ENCODE peak calls at places on chromosomes 3 and 15, in ten cellular contexts. T is T-helper 9 cell; E is fibroblast of pulmonary artery; O is activated CD8-positive, alpha-beta memory T cell treated with anti-CD3 and anti-CD28 coated beads, Interleukin-2, amount 50 U/mL, for 48 hours; A is right lobe of liver; X is lung microvascular endothelial cell; L is Panc1; R is RWPE1; U is ureter; C is EL. F is an unnamed sample.

GRCh38 chr15:84947947-84948830 is 33.5 kb upstream of the PDE8A start:
- DNase-seq in T (no peak), E (peak), O (no peak), A (no peak), X (peak), L (no peak), R (peak), U (no peak), C (peak), F (peak)

GRCh38 chr15:34318277-34319079 is 19.1 kb downstream of the SLC12A6 start:
- DNase-seq in T (no peak), E (peak), O (no peak), A (peak), X (peak), L (no peak), R (peak), U (peak), C (peak), F (peak)

GRCh38 chr3:99246010-99246654 is 344.6 kb upstream of the DCBLD2 start:
- DNase-seq in T (no peak), E (peak), O (no peak), A (no peak), X (peak), L (no peak), R (peak), U (no peak), C (peak), F (no peak)

GRCh38 chr15:36301931-36302330 is 277.5 kb upstream of the CDIN1 start:
- DNase-seq in T (no peak), E (no peak), O (no peak), A (no peak), X (no peak), L (no peak), R (no peak), U (no peak), C (no peak), F (no peak)

GRCh38 chr15:45399381-45400212 is 21.3 kb upstream of the GATM start:
- DNase-seq in T (no peak), E (peak), O (no peak), A (no peak), X (peak), L (peak), R (peak), U (no peak), C (peak), F (no peak)

GRCh38 chr3:117887896-117888295 is 1146.8 kb downstream of the IGSF11 start:
- DNase-seq in T (no peak), E (no peak), O (no peak), A (no peak), X (no peak), L (no peak), R (no peak), U (no peak), C (peak), F (no peak)

GRCh38 chr3:5002174-5002870 is 23.1 kb downstream of the BHLHE40 start:
- DNase-seq in T (peak), E (no peak), O (peak), A (no peak), X (no peak), L (no peak), R (no peak), U (no peak), C (no peak), F (no peak)

GRCh38 chr15:72340366-72340765 is 20.4 kb upstream of the CELF6 start:
- DNase-seq in T (no peak), E (peak), O (no peak), A (no peak), X (no peak), L (no peak), R (no peak), U (no peak), C (peak), F (no peak)

F was measured in Right ventricle myocardium superior.